ENCODE peak calls at places on chromosomes 6 and 20, in ten cellular contexts. One of them, this sample, is unnamed.

GRCh38 chr6:71588490-71588889 is 297.9 kb upstream of the RIMS1 start:
- DNase-seq in upper lobe of left lung: no peak
- DNase-seq in stomach: no peak
- DNase-seq in K562: no peak
- DNase-seq in H1: no peak
- DNase-seq in SK-N-SH: no peak
- DNase-seq in suprapubic skin: no peak
- DNase-seq in transverse colon: no peak
- DNase-seq in HepG2: no peak
- DNase-seq in GM12878: no peak
- DNase-seq in this sample: no peak

GRCh38 chr20:49657118-49657901 is 56.4 kb downstream of the B4GALT5 start:
- DNase-seq in upper lobe of left lung: no peak
- DNase-seq in stomach: no peak
- DNase-seq in K562: no peak
- DNase-seq in H1: no peak
- DNase-seq in SK-N-SH: no peak
- DNase-seq in suprapubic skin: no peak
- DNase-seq in transverse colon: no peak
- DNase-seq in HepG2: no peak
- DNase-seq in GM12878: no peak
- DNase-seq in this sample: no peak

GRCh38 chr6:158069800-158070195 is 88.1 kb downstream of the SYNJ2 start:
- DNase-seq in upper lobe of left lung: no peak
- DNase-seq in stomach: no peak
- DNase-seq in K562: no peak
- DNase-seq in H1: no peak
- DNase-seq in SK-N-SH: no peak
- DNase-seq in suprapubic skin: no peak
- DNase-seq in transverse colon: no peak
- DNase-seq in HepG2: no peak
- DNase-seq in GM12878: no peak
- DNase-seq in this sample: no peak

GRCh38 chr20:4766631-4767030 is 44.9 kb downstream of the PRND start:
- DNase-seq in upper lobe of left lung: peak; percentile 67
- DNase-seq in stomach: no peak
- DNase-seq in K562: no peak
- DNase-seq in H1: no peak
- DNase-seq in SK-N-SH: no peak
- DNase-seq in suprapubic skin: no peak
- DNase-seq in transverse colon: no peak
- DNase-seq in HepG2: no peak
- DNase-seq in GM12878: no peak
- DNase-seq in this sample: no peak

GRCh38 chr6:149334682-149335160 is 17.2 kb downstream of the TAB2 start:
- DNase-seq in upper lobe of left lung: no peak
- DNase-seq in stomach: peak; percentile 34
- DNase-seq in K562: no peak
- DNase-seq in H1: no peak
- DNase-seq in SK-N-SH: no peak
- DNase-seq in suprapubic skin: no peak
- DNase-seq in transverse colon: no peak
- DNase-seq in HepG2: no peak
- DNase-seq in GM12878: no peak
- DNase-seq in this sample: no peak

GRCh38 chr6:68343901-68344300 is 291.2 kb upstream of the ADGRB3 start:
- DNase-seq in upper lobe of left lung: no peak
- DNase-seq in stomach: no peak
- DNase-seq in K562: peak; percentile 57
- DNase-seq in H1: peak; percentile 58
- DNase-seq in SK-N-SH: peak; percentile 5
- DNase-seq in suprapubic skin: no peak
- DNase-seq in transverse colon: no peak
- DNase-seq in HepG2: peak; percentile 26
- DNase-seq in GM12878: no peak
- DNase-seq in this sample: no peak

GRCh38 chr6:33599413-33599911 is 19.4 kb upstream of the BAK1 start:
- DNase-seq in upper lobe of left lung: no peak
- DNase-seq in stomach: peak; percentile 39
- DNase-seq in K562: no peak
- DNase-seq in H1: no peak
- DNase-seq in SK-N-SH: no peak
- DNase-seq in suprapubic skin: no peak
- DNase-seq in transverse colon: no peak
- DNase-seq in HepG2: no peak
- DNase-seq in GM12878: no peak
- DNase-seq in this sample: no peak

GRCh38 chr20:32481311-32482103 is 103.6 kb downstream of the NOL4L start:
- DNase-seq in upper lobe of left lung: peak; percentile 55
- DNase-seq in stomach: no peak
- DNase-seq in K562: no peak
- DNase-seq in H1: no peak
- DNase-seq in SK-N-SH: peak; percentile 30
- DNase-seq in suprapubic skin: no peak
- DNase-seq in transverse colon: peak; percentile 58
- DNase-seq in HepG2: no peak
- DNase-seq in GM12878: no peak
- DNase-seq in this sample: peak; percentile 76

GRCh38 chr6:21258665-21259064 is 334.9 kb upstream of the SOX4 start:
- DNase-seq in upper lobe of left lung: no peak
- DNase-seq in stomach: no peak
- DNase-seq in K562: no peak
- DNase-seq in H1: no peak
- DNase-seq in SK-N-SH: no peak
- DNase-seq in suprapubic skin: no peak
- DNase-seq in transverse colon: no peak
- DNase-seq in HepG2: no peak
- DNase-seq in GM12878: no peak
- DNase-seq in this sample: no peak

GRCh38 chr6:63236398-63236817 is 25.1 kb downstream of the FKBP1C start:
- DNase-seq in upper lobe of left lung: no peak
- DNase-seq in stomach: no peak
- DNase-seq in K562: no peak
- DNase-seq in H1: no peak
- DNase-seq in SK-N-SH: no peak
- DNase-seq in suprapubic skin: no peak
- DNase-seq in transverse colon: no peak
- DNase-seq in HepG2: no peak
- DNase-seq in GM12878: peak; percentile 2
- DNase-seq in this sample: no peak

GRCh38 chr6:118187568-118188164 is 280.6 kb downstream of the SLC35F1 start:
- DNase-seq in upper lobe of left lung: no peak
- DNase-seq in stomach: no peak
- DNase-seq in K562: no peak
- DNase-seq in H1: no peak
- DNase-seq in SK-N-SH: no peak
- DNase-seq in suprapubic skin: no peak
- DNase-seq in transverse colon: no peak
- DNase-seq in HepG2: no peak
- DNase-seq in GM12878: no peak
- DNase-seq in this sample: no peak

GRCh38 chr20:16366548-16366947 is 206.7 kb downstream of the KIF16B start:
- DNase-seq in upper lobe of left lung: no peak
- DNase-seq in stomach: no peak
- DNase-seq in K562: no peak
- DNase-seq in H1: no peak
- DNase-seq in SK-N-SH: no peak
- DNase-seq in suprapubic skin: no peak
- DNase-seq in transverse colon: no peak
- DNase-seq in HepG2: no peak
- DNase-seq in GM12878: no peak
- DNase-seq in this sample: no peak

GRCh38 chr20:55893031-55893430 is 112.3 kb downstream of the CBLN4 start:
- DNase-seq in upper lobe of left lung: no peak
- DNase-seq in stomach: no peak
- DNase-seq in K562: no peak
- DNase-seq in H1: no peak
- DNase-seq in SK-N-SH: no peak
- DNase-seq in suprapubic skin: no peak
- DNase-seq in transverse colon: no peak
- DNase-seq in HepG2: no peak
- DNase-seq in GM12878: no peak
- DNase-seq in this sample: no peak

GRCh38 chr20:41750137-41750536 is 132.0 kb upstream of the CHD6 start:
- DNase-seq in upper lobe of left lung: no peak
- DNase-seq in stomach: no peak
- DNase-seq in K562: no peak
- DNase-seq in H1: no peak
- DNase-seq in SK-N-SH: no peak
- DNase-seq in suprapubic skin: no peak
- DNase-seq in transverse colon: no peak
- DNase-seq in HepG2: no peak
- DNase-seq in GM12878: no peak
- DNase-seq in this sample: no peak

DNA sequence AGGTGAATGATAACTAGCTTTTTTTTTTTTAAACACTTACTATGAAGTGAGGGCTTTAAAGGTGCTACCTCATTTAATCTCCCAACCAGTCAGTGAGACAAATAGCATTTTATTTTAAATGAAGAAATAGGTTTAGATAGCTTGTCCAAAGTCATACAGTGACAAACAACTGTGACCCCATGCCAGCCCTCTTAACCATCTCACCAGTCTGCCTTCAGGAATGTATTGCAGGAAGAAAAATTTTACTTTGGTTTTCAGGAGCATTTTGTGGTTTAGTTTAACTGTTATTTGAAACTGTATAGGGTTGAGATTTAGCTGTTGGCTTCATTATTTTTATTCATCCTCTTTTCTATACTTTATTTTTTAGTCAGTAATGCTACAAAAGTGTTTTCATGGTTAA is 18.6 kb downstream of the DSE start:
- DNase-seq in upper lobe of left lung: no peak
- DNase-seq in stomach: no peak
- DNase-seq in K562: no peak
- DNase-seq in H1: no peak
- DNase-seq in SK-N-SH: no peak
- DNase-seq in suprapubic skin: no peak
- DNase-seq in transverse colon: no peak
- DNase-seq in HepG2: no peak
- DNase-seq in GM12878: no peak
- DNase-seq in this sample: no peak
- H3K27ac ChIP-seq in upper lobe of left lung: no peak overlapping the region
- H3K27ac ChIP-seq in stomach: peak overlapping the region; percentile 15
- H3K27ac ChIP-seq in K562: no peak overlapping the region
- H3K27ac ChIP-seq in H1: no peak overlapping the region
- H3K27ac ChIP-seq in SK-N-SH: peak overlapping the region; percentile 40
- H3K27ac ChIP-seq in suprapubic skin: no peak overlapping the region
- H3K27ac ChIP-seq in transverse colon: no peak overlapping the region
- H3K27ac ChIP-seq in HepG2: no peak overlapping the region
- H3K27ac ChIP-seq in GM12878: peak overlapping the region; percentile 79
- H3K27ac ChIP-seq in this sample: no peak overlapping the region

GRCh38 chr6:107819976-107820551 is 4.0 kb downstream of the SCML4 start:
- DNase-seq in upper lobe of left lung: no peak
- DNase-seq in stomach: no peak
- DNase-seq in K562: no peak
- DNase-seq in H1: peak; percentile 49
- DNase-seq in SK-N-SH: peak; percentile 61
- DNase-seq in suprapubic skin: no peak
- DNase-seq in transverse colon: peak; percentile 24
- DNase-seq in HepG2: no peak
- DNase-seq in GM12878: no peak
- DNase-seq in this sample: no peak
- TF ChIP-seq POLR2AphosphoS5 in upper lobe of left lung: no peak
- TF ChIP-seq POLR2AphosphoS5 in stomach: no peak
- TF ChIP-seq POLR2AphosphoS5 in K562: no peak
- TF ChIP-seq POLR2AphosphoS5 in H1: no peak
- TF ChIP-seq POLR2AphosphoS5 in SK-N-SH: no peak
- TF ChIP-seq POLR2AphosphoS5 in suprapubic skin: no peak
- TF ChIP-seq POLR2AphosphoS5 in transverse colon: no peak
- TF ChIP-seq POLR2AphosphoS5 in HepG2: no peak
- TF ChIP-seq POLR2AphosphoS5 in GM12878: no peak
- TF ChIP-seq POLR2AphosphoS5 in this sample: no peak

DNA sequence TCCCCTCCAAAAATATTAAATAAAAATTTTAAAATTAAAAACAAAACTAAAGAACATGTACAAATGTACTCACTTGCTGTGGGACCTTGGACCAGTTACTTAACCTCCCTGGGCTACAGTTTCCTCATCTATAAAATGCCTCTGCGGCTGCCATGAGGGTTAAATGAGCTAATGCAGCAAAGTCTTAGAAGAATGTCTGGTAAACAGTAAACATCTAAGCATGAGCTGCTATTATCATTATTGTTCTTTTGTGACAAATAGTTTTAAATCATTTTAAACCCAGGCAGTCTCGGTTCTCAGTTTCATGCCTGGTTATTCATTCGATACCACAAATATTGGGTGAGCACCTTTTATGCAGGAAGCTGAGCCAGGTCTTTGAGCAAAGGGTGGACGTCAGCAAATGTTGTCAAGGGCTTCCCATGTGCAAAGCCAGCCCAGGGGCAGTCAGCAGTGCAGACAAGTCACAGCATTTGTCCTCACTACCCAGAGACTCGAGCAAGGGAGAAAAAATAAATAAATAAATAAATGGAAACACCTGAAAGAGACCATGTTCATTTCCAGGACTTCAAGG is 128.7 kb downstream of the NFATC2 start:
- DNase-seq in upper lobe of left lung: no peak
- DNase-seq in stomach: no peak
- DNase-seq in K562: no peak
- DNase-seq in H1: no peak
- DNase-seq in SK-N-SH: no peak
- DNase-seq in suprapubic skin: no peak
- DNase-seq in transverse colon: no peak
- DNase-seq in HepG2: no peak
- DNase-seq in GM12878: no peak
- DNase-seq in this sample: no peak
- TF ChIP-seq EP300 in upper lobe of left lung: no peak
- TF ChIP-seq EP300 in stomach: no peak
- TF ChIP-seq EP300 in K562: no peak
- TF ChIP-seq EP300 in H1: no peak
- TF ChIP-seq EP300 in SK-N-SH: no peak
- TF ChIP-seq EP300 in suprapubic skin: no peak
- TF ChIP-seq EP300 in transverse colon: no peak
- TF ChIP-seq EP300 in HepG2: no peak
- TF ChIP-seq EP300 in GM12878: no peak
- TF ChIP-seq EP300 in this sample: no peak

DNA sequence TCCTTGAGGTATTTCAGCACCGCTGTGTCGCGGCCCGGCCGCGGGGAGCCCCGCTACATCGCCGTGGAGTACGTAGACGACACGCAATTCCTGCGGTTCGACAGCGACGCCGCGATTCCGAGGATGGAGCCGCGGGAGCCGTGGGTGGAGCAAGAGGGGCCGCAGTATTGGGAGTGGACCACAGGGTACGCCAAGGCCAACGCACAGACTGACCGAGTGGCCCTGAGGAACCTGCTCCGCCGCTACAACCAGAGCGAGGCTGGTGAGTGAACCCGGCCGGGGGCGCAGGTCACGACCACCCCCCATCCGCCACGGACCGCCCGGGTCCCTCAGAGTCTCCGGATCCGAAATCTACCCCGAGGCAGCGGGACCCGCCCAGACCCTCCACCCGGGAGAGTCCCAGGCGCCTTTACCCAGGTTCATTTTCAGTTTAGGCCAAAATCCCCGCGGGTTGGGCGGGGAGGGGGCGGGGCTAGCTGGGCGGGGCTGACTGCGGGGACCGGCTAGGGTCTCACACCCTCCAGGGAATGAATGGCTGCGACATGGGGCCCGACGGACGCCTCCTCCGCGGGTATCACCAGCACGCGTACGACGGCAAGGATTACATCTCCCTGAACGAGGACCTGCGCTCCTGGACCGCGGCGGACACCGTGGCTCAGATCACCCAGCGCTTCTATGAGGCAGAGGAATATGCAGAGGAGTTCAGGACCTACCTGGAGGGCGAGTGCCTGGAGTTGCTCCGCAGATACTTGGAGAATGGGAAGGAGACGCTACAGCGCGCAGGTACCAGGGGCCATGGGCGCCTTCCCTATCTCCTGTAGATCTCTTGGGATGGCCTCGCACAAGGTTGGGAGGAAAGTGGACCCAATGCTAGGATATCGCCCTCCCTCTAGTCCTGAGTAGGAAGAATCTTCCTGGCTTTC is 693 bp downstream of the HLA-F start:
- DNase-seq in upper lobe of left lung: peak; percentile 57
- DNase-seq in stomach: peak; percentile 67
- DNase-seq in K562: peak; percentile 24
- DNase-seq in H1: peak; percentile 83
- DNase-seq in SK-N-SH: peak; percentile 27
- DNase-seq in suprapubic skin: no peak
- DNase-seq in transverse colon: peak; percentile 72
- DNase-seq in HepG2: no peak
- DNase-seq in GM12878: no peak
- DNase-seq in this sample: no peak
- H3K27ac ChIP-seq in upper lobe of left lung: peak overlapping the region; percentile 98
- H3K27ac ChIP-seq in stomach: peak overlapping the region; percentile 96
- H3K27ac ChIP-seq in K562: no peak overlapping the region
- H3K27ac ChIP-seq in H1: no peak overlapping the region
- H3K27ac ChIP-seq in SK-N-SH: no peak overlapping the region
- H3K27ac ChIP-seq in suprapubic skin: peak overlapping the region; percentile 85
- H3K27ac ChIP-seq in transverse colon: peak overlapping the region; percentile 87
- H3K27ac ChIP-seq in HepG2: no peak overlapping the region
- H3K27ac ChIP-seq in GM12878: peak overlapping the region; percentile 99
- H3K27ac ChIP-seq in this sample: peak overlapping the region; percentile 86

This sample was measured in sigmoid colon.